ENCODE peak calls at places on chromosomes 2 and 18, in eight cellular contexts. Y, M, B, J, K, Z, O and S are unnamed samples.
A peak's percentile ranks its signal among the peaks of the same experiment; 100 is the strongest.

GRCh38 chr2:15970701-15971100 is 30.4 kb downstream of the MYCN start:
- DNase-seq in Y (no peak), M (no peak), B (no peak), J (no peak), K (no peak), Z (no peak), O (no peak), S (no peak)

GRCh38 chr18:45049548-45050307 is 369.0 kb downstream of the SETBP1 start:
- DNase-seq in Y (no peak), M (no peak), B (no peak), J (no peak), K (no peak), Z (no peak), O (no peak), S (no peak)

GRCh38 chr18:51437280-51438271 is 240.1 kb upstream of the MEX3C start:
- DNase-seq in Y (no peak), M (no peak), B (no peak), J (no peak), K (no peak), Z (no peak), O (no peak), S (no peak)

GRCh38 chr2:2057125-2057721 is 273.9 kb downstream of the MYT1L start:
- DNase-seq in Y (peak; percentile 46), M (peak; percentile 63), B (peak; percentile 2), J (no peak), K (no peak), Z (no peak), O (peak; percentile 1), S (no peak)

GRCh38 chr18:55781481-55781957 is 193.5 kb upstream of the TCF4 start:
- DNase-seq in Y (peak; percentile 70), M (peak; percentile 11), B (no peak), J (peak; percentile 7), K (peak; percentile 74), Z (peak; percentile 64), O (peak; percentile 90), S (no peak)

GRCh38 chr2:162226836-162227235 is 16.4 kb downstream of the FAP start:
- DNase-seq in Y (no peak), M (no peak), B (no peak), J (no peak), K (no peak), Z (no peak), O (no peak), S (no peak)

GRCh38 chr2:69149631-69150215 is 136.7 kb downstream of the ANTXR1 start:
- DNase-seq in Y (peak; percentile 62), M (no peak), B (no peak), J (peak; percentile 16), K (peak; percentile 44), Z (peak; percentile 60), O (no peak), S (no peak)

GRCh38 chr2:31996571-31997150 is 14.1 kb downstream of the MEMO1 start:
- DNase-seq in Y (no peak), M (no peak), B (no peak), J (no peak), K (no peak), Z (no peak), O (no peak), S (no peak)

GRCh38 chr2:186569906-186570305 is 19.9 kb upstream of the ITGAV start:
- DNase-seq in Y (no peak), M (no peak), B (no peak), J (no peak), K (no peak), Z (no peak), O (peak; percentile 47), S (no peak)

GRCh38 chr2:85503611-85504433 is 35.1 kb upstream of the MAT2A start:
- DNase-seq in Y (no peak), M (no peak), B (no peak), J (no peak), K (no peak), Z (no peak), O (peak; percentile 33), S (no peak)

DNA sequence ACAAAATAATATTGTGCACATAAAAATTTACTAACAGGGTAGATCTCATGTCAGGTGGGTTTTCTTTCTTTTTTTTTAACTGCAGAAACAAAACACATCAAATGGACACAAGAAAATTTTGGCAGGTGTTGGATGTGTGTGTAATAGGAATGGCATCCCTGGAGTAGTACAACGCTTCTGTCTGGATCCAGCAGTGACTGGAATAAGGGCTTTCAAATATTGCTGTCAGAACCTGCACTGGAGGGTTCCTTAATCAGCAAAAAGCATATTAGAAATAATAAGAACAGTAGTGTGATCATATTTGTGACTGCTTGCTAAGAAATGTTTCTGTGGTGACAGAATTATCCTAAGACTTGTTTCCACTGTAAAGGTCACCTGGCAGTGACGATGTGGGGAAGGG is 30.8 kb downstream of the CREG2 start:
- DNase-seq in Y (no peak), M (no peak), B (no peak), J (no peak), K (no peak), Z (no peak), O (no peak), S (no peak)
- TF ChIP-seq MAX in Y (no peak), M (no peak), B (no peak), J (no peak), K (no peak), Z (no peak), O (no peak), S (no peak)

GRCh38 chr2:44178950-44179349 is 10.3 kb downstream of the PPM1B start:
- DNase-seq in Y (no peak), M (no peak), B (no peak), J (no peak), K (no peak), Z (no peak), O (no peak), S (no peak)
- TF ChIP-seq MAX in Y (no peak), M (no peak), B (no peak), J (no peak), K (no peak), Z (no peak), O (no peak), S (no peak)

GRCh38 chr2:129277188-129277587 is 702.3 kb upstream of the RAB6C start:
- DNase-seq in Y (no peak), M (no peak), B (no peak), J (no peak), K (no peak), Z (no peak), O (no peak), S (no peak)

GRCh38 chr2:129274038-129274415 is 705.4 kb upstream of the RAB6C start:
- DNase-seq in Y (no peak), M (no peak), B (no peak), J (no peak), K (no peak), Z (no peak), O (no peak), S (no peak)

GRCh38 chr2:129273266-129274037 is 706.0 kb upstream of the RAB6C start:
- DNase-seq in Y (no peak), M (no peak), B (no peak), J (no peak), K (no peak), Z (no peak), O (no peak), S (no peak)

GRCh38 chr2:129277611-129278010 is 701.9 kb upstream of the RAB6C start:
- DNase-seq in Y (no peak), M (no peak), B (no peak), J (no peak), K (no peak), Z (no peak), O (no peak), S (no peak)

DNA sequence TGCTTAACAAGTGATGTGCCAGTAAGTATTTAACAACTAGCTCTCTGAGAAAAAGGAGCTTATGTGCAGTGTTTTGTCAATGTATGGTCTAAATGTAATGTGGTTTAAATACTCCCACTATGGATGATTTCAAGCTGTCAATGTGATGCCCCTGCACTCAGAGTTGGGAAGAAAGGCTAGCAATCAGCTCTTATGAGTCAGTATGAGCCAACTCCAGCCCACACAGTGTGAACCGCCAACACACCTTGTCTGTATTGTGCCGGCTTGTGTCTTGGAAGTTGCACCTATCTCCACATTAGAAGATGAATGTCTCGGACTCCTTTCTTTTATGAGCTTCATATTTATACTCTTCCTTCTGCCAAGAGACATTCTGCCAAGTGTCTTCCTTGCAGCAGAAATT is 703.8 kb upstream of the RAB6C start:
- DNase-seq in Y (no peak), M (no peak), B (no peak), J (no peak), K (no peak), Z (no peak), O (no peak), S (no peak)
- TF ChIP-seq MAX in Y (no peak), M (no peak), B (no peak), J (no peak), K (no peak), Z (no peak), O (no peak), S (no peak)

GRCh38 chr2:26649322-26649721 is 8.2 kb upstream of the CIB4 start:
- DNase-seq in Y (no peak), M (no peak), B (no peak), J (no peak), K (no peak), Z (no peak), O (no peak), S (no peak)

GRCh38 chr2:26651458-26652155 is 10.4 kb upstream of the CIB4 start:
- DNase-seq in Y (no peak), M (no peak), B (no peak), J (no peak), K (no peak), Z (no peak), O (no peak), S (no peak)

GRCh38 chr2:26649992-26650712 is 9.0 kb upstream of the CIB4 start:
- DNase-seq in Y (no peak), M (no peak), B (no peak), J (no peak), K (no peak), Z (no peak), O (no peak), S (no peak)

GRCh38 chr2:26652361-26653041 is 11.3 kb upstream of the CIB4 start:
- DNase-seq in Y (no peak), M (peak; percentile 20), B (no peak), J (no peak), K (peak; percentile 92), Z (no peak), O (no peak), S (no peak)

GRCh38 chr2:26650713-26651457 is 9.7 kb upstream of the CIB4 start:
- DNase-seq in Y (no peak), M (no peak), B (no peak), J (no peak), K (no peak), Z (no peak), O (no peak), S (no peak)
- TF ChIP-seq MAX in Y (no peak), M (no peak), B (no peak), J (no peak), K (no peak), Z (no peak), O (no peak), S (no peak)

DNA sequence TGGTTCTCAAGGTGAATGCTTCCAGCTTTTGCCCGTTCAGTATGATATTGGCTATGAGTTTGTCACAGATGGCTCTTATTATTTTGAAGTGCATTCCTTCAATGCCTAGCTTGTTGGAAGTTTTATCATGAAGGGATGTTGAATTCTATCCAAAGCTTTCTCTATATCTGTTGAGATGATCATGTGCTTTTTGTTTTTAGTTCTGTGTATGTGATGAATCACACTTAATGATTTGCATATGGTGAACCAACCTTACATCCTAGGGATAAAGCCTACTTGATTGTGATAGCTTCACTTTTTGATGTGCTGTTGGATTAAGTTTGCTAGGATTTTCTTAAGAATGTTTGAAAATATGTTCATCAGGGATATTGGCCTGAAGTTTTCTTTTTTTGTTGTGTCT is 112.1 kb downstream of the MBD2 start:
- DNase-seq in Y (no peak), M (no peak), B (no peak), J (no peak), K (no peak), Z (no peak), O (no peak), S (no peak)
- TF ChIP-seq MAX in Y (no peak), M (no peak), B (no peak), J (no peak), K (no peak), Z (no peak), O (no peak), S (no peak)